ENCODE peak calls at places on chromosome 6, in four cellular contexts. D, I, P and S are unnamed samples.

GRCh38 chr6:27867941-27868705 is 44.1 kb downstream of the OR2B2 start:
- DNase-seq in D (no peak), I (peak), P (no peak), S (no peak)

GRCh38 chr6:150033197-150033771 is 8.0 kb upstream of the RAET1L start:
- DNase-seq in I (no peak), D (no peak), P (peak), S (peak)

GRCh38 chr6:3808759-3809514 is 40.2 kb upstream of the FAM50B start:
- DNase-seq in P (no peak), I (peak), D (no peak), S (peak)

GRCh38 chr6:6566766-6567165 is 21.8 kb upstream of the LY86 start:
- DNase-seq in D (no peak), P (no peak), I (no peak), S (no peak)

GRCh38 chr6:17962436-17963031 is 24.9 kb downstream of the KIF13A start:
- DNase-seq in I (peak), D (no peak), P (no peak), S (peak)

GRCh38 chr6:20360471-20361119 is 41.1 kb upstream of the E2F3 start:
- DNase-seq in I (no peak), D (no peak), P (no peak), S (peak)

GRCh38 chr6:142262231-142262630 is 39.6 kb upstream of the ADGRG6 start:
- DNase-seq in P (no peak), I (no peak), D (no peak), S (no peak)

GRCh38 chr6:47267301-47267700 is 42.4 kb downstream of the TNFRSF21 start:
- DNase-seq in P (no peak), I (no peak), D (no peak), S (no peak)

GRCh38 chr6:151001387-151002063 is 136.0 kb downstream of the MTHFD1L start:
- DNase-seq in P (no peak), I (no peak), D (no peak), S (no peak)

GRCh38 chr6:17831135-17831534 is 124.4 kb upstream of the NUP153 start:
- DNase-seq in D (no peak), I (peak), P (no peak), S (peak)

GRCh38 chr6:69631552-69632346 is 165.1 kb downstream of the LMBRD1 start:
- DNase-seq in P (no peak), I (no peak), D (peak), S (no peak)

GRCh38 chr6:33410711-33411631 is at the start of gene PHF1:
- DNase-seq in D (no peak), I (peak), P (no peak), S (no peak)

GRCh38 chr6:64815718-64816117 is 891.3 kb downstream of the EYS start:
- DNase-seq in I (no peak), P (no peak), D (no peak), S (no peak)

GRCh38 chr6:167296293-167296690 is 5.2 kb downstream of the UNC93A start:
- DNase-seq in D (no peak), I (no peak), P (no peak), S (no peak)

GRCh38 chr6:151641028-151641427 is 147.2 kb downstream of the CCDC170 start:
- DNase-seq in I (no peak), D (no peak), P (no peak), S (no peak)

GRCh38 chr6:159997498-159998101 is 28.7 kb downstream of the IGF2R start:
- DNase-seq in P (no peak), D (no peak), I (no peak), S (no peak)

GRCh38 chr6:159995405-159995804 is 26.5 kb downstream of the IGF2R start:
- DNase-seq in D (no peak), I (no peak), P (no peak), S (no peak)

GRCh38 chr6:159998543-159998942 is 29.7 kb downstream of the IGF2R start:
- DNase-seq in I (no peak), P (no peak), D (no peak), S (no peak)

GRCh38 chr6:159996087-159996622 is 27.3 kb downstream of the IGF2R start:
- DNase-seq in P (no peak), I (no peak), D (no peak), S (no peak)

GRCh38 chr6:159996626-159997497 is 28.0 kb downstream of the IGF2R start:
- DNase-seq in P (no peak), D (no peak), I (no peak), S (no peak)
- H2AK5ac ChIP-seq in P (no peak), D (no peak), I (no peak), S (no peak)

GRCh38 chr6:121848523-121849255 is 413.2 kb downstream of the GJA1 start:
- DNase-seq in D (no peak), P (no peak), I (peak), S (no peak)
- H2AK5ac ChIP-seq in D (no peak), P (no peak), I (peak), S (no peak)

GRCh38 chr6:148790817-148791216 is 44.0 kb downstream of the UST start:
- DNase-seq in I (no peak), D (no peak), P (no peak), S (no peak)
- H2AK5ac ChIP-seq in I (no peak), D (no peak), P (no peak), S (no peak)

GRCh38 chr6:45697605-45698004 is 318.1 kb downstream of the CLIC5 start:
- DNase-seq in D (peak), P (no peak), I (peak), S (no peak)

GRCh38 chr6:45696738-45697137 is 318.9 kb downstream of the CLIC5 start:
- DNase-seq in P (no peak), D (no peak), I (no peak), S (no peak)

GRCh38 chr6:45698046-45698445 is 317.6 kb downstream of the CLIC5 start:
- DNase-seq in D (no peak), P (no peak), I (no peak), S (no peak)

GRCh38 chr6:45703041-45703739 is 312.5 kb downstream of the CLIC5 start:
- DNase-seq in P (no peak), D (no peak), I (peak), S (no peak)

GRCh38 chr6:45699663-45700062 is 316.0 kb downstream of the CLIC5 start:
- DNase-seq in P (no peak), I (no peak), D (no peak), S (no peak)
- H2AK5ac ChIP-seq in P (no peak), I (peak), D (no peak), S (peak)

GRCh38 chr6:139019722-139020121 is 8.8 kb upstream of the ABRACL start:
- DNase-seq in D (no peak), I (no peak), P (no peak), S (no peak)

GRCh38 chr6:139014945-139015344 is 13.6 kb upstream of the ABRACL start:
- DNase-seq in I (no peak), D (no peak), P (no peak), S (no peak)

GRCh38 chr6:139016337-139017213 is 12.0 kb upstream of the ABRACL start:
- DNase-seq in D (no peak), I (no peak), P (no peak), S (no peak)

GRCh38 chr6:139017227-139017626 is 11.3 kb upstream of the ABRACL start:
- DNase-seq in I (no peak), P (no peak), D (no peak), S (no peak)

GRCh38 chr6:139020689-139021088 is 7.9 kb upstream of the ABRACL start:
- DNase-seq in I (no peak), P (no peak), D (no peak), S (no peak)
- H2AK5ac ChIP-seq in I (no peak), P (no peak), D (no peak), S (no peak)